ENCODE peak calls at places on chromosome 16, in six cellular contexts. Z, L, F, V, O and N are unnamed samples.

GRCh38 chr16:12021578-12022265 is 45.2 kb downstream of the SNX29 start:
- ATAC-seq in Z (no peak), L (no peak), F (no peak), V (no peak), O (no peak), N (no peak)

GRCh38 chr16:35744716-35745115 is 2285.3 kb downstream of the TP53TG3F start:
- ATAC-seq in Z (peak; percentile 77), L (no peak), F (no peak), V (no peak), O (no peak), N (no peak)

GRCh38 chr16:77789085-77789611 is 784 bp downstream of the VAT1L start:
- ATAC-seq in Z (no peak), L (no peak), F (no peak), V (no peak), O (no peak), N (no peak)

GRCh38 chr16:54096607-54097006 is 190.0 kb downstream of the IRX3 start:
- ATAC-seq in Z (no peak), L (no peak), F (no peak), V (no peak), O (no peak), N (no peak)

GRCh38 chr16:11140466-11140865 is 115.5 kb downstream of the SOCS1 start:
- ATAC-seq in Z (no peak), L (no peak), F (no peak), V (no peak), O (no peak), N (no peak)

GRCh38 chr16:50669741-50670140 is 11.4 kb downstream of the SNX20 start:
- ATAC-seq in Z (no peak), L (no peak), F (no peak), V (no peak), O (no peak), N (no peak)

GRCh38 chr16:70736454-70737376 is 50.9 kb upstream of the MTSS2 start:
- ATAC-seq in Z (no peak), L (no peak), F (peak; percentile 41), V (no peak), O (no peak), N (no peak)

GRCh38 chr16:67806428-67807147 is at the start of the genes RANBP10 and TSNAXIP1:
- ATAC-seq in Z (peak; percentile 95), L (peak; percentile 93), F (peak; percentile 95), V (peak; percentile 99), O (peak; percentile 99), N (peak; percentile 99)

GRCh38 chr16:66911112-66911511 is 7.6 kb downstream of the CDH16 start:
- ATAC-seq in Z (peak; percentile 13), L (no peak), F (no peak), V (no peak), O (no peak), N (no peak)

GRCh38 chr16:79505344-79505743 is 95.2 kb downstream of the MAF start:
- ATAC-seq in Z (no peak), L (no peak), F (no peak), V (no peak), O (no peak), N (no peak)

GRCh38 chr16:28893291-28893690 is 15.0 kb downstream of the ATP2A1 start:
- ATAC-seq in Z (no peak), L (no peak), F (no peak), V (no peak), O (no peak), N (no peak)
- H3K27ac ChIP-seq in Z (no peak overlapping the region), L (no peak overlapping the region), F (no peak overlapping the region), V (no peak overlapping the region), O (no peak overlapping the region), N (no peak overlapping the region)

GRCh38 chr16:4384497-4384896 is 12.8 kb downstream of the VASN start:
- ATAC-seq in Z (no peak), L (no peak), F (peak; percentile 1), V (no peak), O (no peak), N (no peak)

GRCh38 chr16:4385066-4385788 is 13.6 kb downstream of the VASN start:
- ATAC-seq in Z (no peak), L (no peak), F (peak; percentile 1), V (no peak), O (no peak), N (no peak)

GRCh38 chr16:4386951-4387565 is 15.4 kb downstream of the VASN start:
- ATAC-seq in Z (no peak), L (no peak), F (no peak), V (no peak), O (no peak), N (peak; percentile 8)

GRCh38 chr16:4386452-4386813 is 14.8 kb downstream of the VASN start:
- ATAC-seq in Z (peak; percentile 35), L (no peak), F (peak; percentile 2), V (peak; percentile 8), O (no peak), N (no peak)

DNA sequence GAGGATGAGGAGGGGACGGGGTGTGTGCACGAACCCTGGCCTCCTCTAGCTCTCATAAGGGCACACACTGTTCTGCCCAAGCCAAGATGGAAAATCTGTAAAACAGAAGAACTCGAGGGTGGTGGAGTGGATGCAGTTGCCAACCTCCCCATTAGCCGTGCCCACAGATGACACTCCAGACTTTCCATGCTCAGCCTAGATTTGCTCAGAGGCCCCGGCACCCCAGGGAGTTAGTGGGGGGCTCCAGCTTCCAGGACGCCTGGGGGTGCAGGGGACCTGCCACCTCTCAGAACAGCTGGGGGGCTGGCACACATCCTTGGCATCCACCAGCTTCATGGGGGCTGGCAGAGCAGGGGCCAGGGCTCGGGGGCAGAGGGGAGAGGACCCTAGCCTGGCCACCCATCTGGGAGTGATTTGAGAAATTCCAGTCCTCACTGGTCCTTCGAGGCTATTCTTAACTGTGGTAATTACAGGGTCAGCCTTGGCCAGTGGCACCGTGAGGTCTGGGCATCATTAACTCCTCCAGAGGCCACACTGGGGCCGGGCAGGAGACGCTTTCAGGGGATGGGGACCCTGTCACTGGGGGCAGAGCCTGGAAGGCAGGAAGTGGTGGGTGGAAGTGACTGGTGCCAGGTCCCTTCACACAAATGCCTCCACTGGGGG is 14.3 kb downstream of the VASN start:
- ATAC-seq in Z (peak; percentile 6), L (no peak), F (no peak), V (no peak), O (no peak), N (no peak)
- TF ChIP-seq POLR2A in Z (no peak), L (no peak), F (no peak), V (no peak), O (no peak), N (no peak)

GRCh38 chr16:3285131-3285530 is 1.8 kb downstream of the ZNF263 start:
- ATAC-seq in Z (no peak), L (no peak), F (no peak), V (no peak), O (no peak), N (no peak)

GRCh38 chr16:3283525-3284447 is 495 bp downstream of the ZNF263 start:
- ATAC-seq in Z (peak; percentile 16), L (no peak), F (peak; percentile 15), V (no peak), O (no peak), N (no peak)

GRCh38 chr16:3282747-3283524 is at the start of gene ZNF263:
- ATAC-seq in Z (peak; percentile 90), L (peak; percentile 95), F (peak; percentile 93), V (peak; percentile 98), O (peak; percentile 97), N (peak; percentile 97)

GRCh38 chr16:3281222-3281621 is 2.1 kb upstream of the ZNF263 start:
- ATAC-seq in Z (no peak), L (no peak), F (no peak), V (no peak), O (no peak), N (no peak)

DNA sequence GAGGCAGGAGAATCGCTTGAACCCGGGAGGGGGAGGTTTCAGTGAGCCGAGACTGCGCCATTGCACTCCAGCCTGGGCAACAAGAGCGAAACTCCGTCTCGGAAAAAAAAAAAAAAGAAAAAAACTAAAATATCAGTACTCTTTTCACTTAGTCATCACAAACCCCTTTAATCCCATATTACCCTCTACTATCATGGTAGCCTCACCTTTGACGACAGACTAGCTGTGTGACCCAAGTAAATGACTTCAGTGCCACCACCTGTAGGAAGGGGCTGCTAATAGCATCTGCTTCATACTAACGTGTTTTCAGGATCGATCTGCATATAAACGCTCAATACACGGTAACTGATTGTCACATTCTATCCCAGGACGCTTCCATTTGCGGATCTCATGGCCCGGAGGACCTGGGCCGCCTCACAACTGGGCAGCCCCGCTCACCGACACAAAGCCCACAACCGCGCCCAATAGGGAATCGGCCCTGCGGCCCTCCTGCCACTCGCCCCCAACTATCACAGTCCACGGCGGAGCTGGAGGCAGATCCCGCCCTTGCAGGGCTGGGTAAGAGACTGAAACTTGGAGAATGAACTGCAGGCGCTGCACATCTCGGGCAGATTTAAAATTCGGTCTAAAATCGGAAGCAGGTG is 1.1 kb upstream of the ZNF263 start:
- ATAC-seq in Z (peak; percentile 63), L (peak; percentile 55), F (peak; percentile 77), V (peak; percentile 31), O (peak; percentile 74), N (peak; percentile 7)
- TF ChIP-seq POLR2AphosphoS5 in Z (no peak), L (no peak), F (no peak), V (no peak), O (no peak), N (no peak)

GRCh38 chr16:74999683-75000480 is 1.1 kb downstream of the ZNRF1 start:
- ATAC-seq in Z (peak; percentile 16), L (peak; percentile 61), F (peak; percentile 49), V (no peak), O (peak; percentile 35), N (peak; percentile 15)
- H3K27ac ChIP-seq in Z (peak overlapping the region; percentile 81), L (peak overlapping the region; percentile 9), F (peak overlapping the region; percentile 61), V (peak overlapping the region; percentile 90), O (peak overlapping the region; percentile 73), N (peak overlapping the region; percentile 89)

DNA sequence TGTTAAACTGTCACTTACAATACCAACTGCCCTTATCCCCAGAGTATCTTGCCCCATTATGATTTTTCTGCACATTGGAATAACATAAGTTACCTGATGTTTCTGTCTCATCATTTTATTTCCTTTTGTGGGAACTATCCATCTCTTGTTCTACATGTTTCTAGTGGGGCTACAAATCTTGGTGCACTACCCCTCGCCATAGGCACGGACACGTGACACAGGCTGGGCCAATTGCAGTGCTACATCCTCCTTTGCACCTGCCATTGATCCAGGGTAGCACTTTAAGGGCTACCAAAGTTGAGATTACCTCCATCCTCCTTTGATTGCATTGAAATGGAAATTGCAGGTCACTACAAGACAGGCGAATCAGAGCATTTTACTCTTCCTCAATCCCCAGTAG is 14.2 kb upstream of the SYT17 start:
- ATAC-seq in Z (peak; percentile 92), L (no peak), F (no peak), V (no peak), O (peak; percentile 48), N (no peak)
- TF ChIP-seq POLR2A in Z (no peak), L (no peak), F (no peak), V (no peak), O (no peak), N (no peak)

DNA sequence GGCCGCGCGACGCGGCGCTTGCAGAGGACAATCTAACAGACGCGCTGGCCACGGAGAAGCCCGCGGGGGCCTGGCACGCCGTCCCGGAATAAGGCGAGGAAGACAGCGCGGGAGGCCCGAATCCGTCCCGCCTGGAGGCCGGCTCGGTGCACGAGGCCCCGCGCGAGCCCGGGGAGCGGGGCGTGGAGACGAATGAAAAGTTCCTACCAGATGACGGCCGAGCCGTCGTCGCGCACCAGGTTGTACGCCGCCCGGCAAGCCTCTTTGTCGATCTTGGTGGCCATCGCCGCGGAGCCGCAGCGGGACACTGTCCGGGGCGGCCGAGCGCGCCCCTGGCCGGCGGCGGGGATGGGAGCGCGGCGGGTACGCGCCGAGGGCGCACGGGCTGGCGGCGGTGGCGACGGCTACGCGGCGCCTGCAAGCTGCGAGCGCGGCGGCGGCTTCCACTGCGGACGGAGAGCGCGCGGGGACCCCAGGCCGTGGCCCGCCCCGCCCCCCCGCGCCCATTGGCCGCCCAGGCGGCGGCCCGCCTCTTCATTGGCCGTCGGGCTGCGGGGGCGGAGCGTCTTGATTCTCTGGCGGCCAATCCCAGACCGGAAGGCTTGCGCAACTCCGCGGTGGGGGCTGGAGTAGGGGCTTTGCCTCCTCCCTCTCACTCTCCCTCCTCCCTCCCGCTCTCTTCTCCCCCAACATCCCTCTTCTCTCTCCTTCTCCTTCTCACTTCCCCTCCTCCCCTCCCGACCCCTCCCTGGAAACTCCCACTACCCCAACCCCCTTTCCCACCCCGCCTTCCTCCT is at the start of gene COTL1:
- ATAC-seq in Z (peak; percentile 76), L (peak; percentile 76), F (peak; percentile 76), V (peak; percentile 88), O (peak; percentile 88), N (peak; percentile 94)
- TF ChIP-seq POLR2AphosphoS5 in Z (peak; percentile 97), L (peak; percentile 86), F (no peak), V (peak; percentile 69), O (no peak), N (peak; percentile 56)